ENCODE peak calls at places on chromosomes 11 and 22, in nine cellular contexts. R is HT1080; K is HFF-Myc; L is effector memory CD8-positive, alpha-beta T cell; A is substantia nigra; M is stimulated activated CD4-positive, alpha-beta T cell treated with anti-CD3 and anti-CD28 coated beads, Interleukin-12 subunit alpha, Interleukin-12 subunit beta, amount 100 ng/mL, for 4 hours; E is fibroblast of lung; O is HTR-8/SVneo; T is right cardiac atrium. I is an unnamed sample.

GRCh38 chr22:35552186-35552842 is 11.7 kb downstream of the RASD2 start:
- DNase-seq in R (peak; percentile 33), K (no peak), L (peak; percentile 67), A (no peak), M (peak; percentile 75), E (no peak), O (peak; percentile 38), T (no peak), I (peak; percentile 36)

GRCh38 chr11:70141490-70142014 is 61.5 kb upstream of the FADD start:
- DNase-seq in R (no peak), K (no peak), L (no peak), A (no peak), M (no peak), E (peak; percentile 29), O (no peak), T (no peak), I (no peak)

GRCh38 chr22:40276877-40277823 is 69.2 kb upstream of the ADSL start:
- DNase-seq in R (peak; percentile 49), K (no peak), L (no peak), A (no peak), M (no peak), E (peak; percentile 60), O (no peak), T (peak; percentile 38), I (peak; percentile 64)

GRCh38 chr11:20388096-20389055 is 860 bp downstream of the PRMT3 start:
- DNase-seq in R (peak; percentile 7), K (no peak), L (no peak), A (no peak), M (no peak), E (no peak), O (no peak), T (no peak), I (peak; percentile 55)

GRCh38 chr22:17910561-17911311 is 113.6 kb downstream of the MICAL3 start:
- DNase-seq in R (peak; percentile 87), K (peak; percentile 24), L (no peak), A (peak; percentile 66), M (no peak), E (peak; percentile 90), O (peak; percentile 68), T (peak; percentile 88), I (peak; percentile 40)

GRCh38 chr11:35458846-35459245 is 39.5 kb upstream of the SLC1A2 start:
- DNase-seq in R (no peak), K (no peak), L (no peak), A (no peak), M (no peak), E (peak; percentile 50), O (no peak), T (no peak), I (no peak)

GRCh38 chr22:21650823-21651520 is 8.9 kb downstream of the SDF2L1 start:
- DNase-seq in R (no peak), K (no peak), L (no peak), A (no peak), M (no peak), E (no peak), O (no peak), T (peak; percentile 1), I (no peak)

GRCh38 chr11:2651826-2652237 is 48.0 kb downstream of the KCNQ1OT1 start:
- DNase-seq in R (no peak), K (no peak), L (no peak), A (no peak), M (no peak), E (no peak), O (no peak), T (peak; percentile 58), I (no peak)

GRCh38 chr11:11483622-11484021 is 130.6 kb upstream of the CSNK2A3 start:
- DNase-seq in R (no peak), K (no peak), L (no peak), A (no peak), M (no peak), E (peak; percentile 15), O (no peak), T (no peak), I (no peak)

GRCh38 chr22:39392341-39392948 is 7.1 kb upstream of the TAB1 start:
- DNase-seq in R (no peak), K (no peak), L (no peak), A (no peak), M (no peak), E (no peak), O (no peak), T (peak; percentile 14), I (no peak)

GRCh38 chr22:22939537-22940368 is 52.1 kb downstream of the IGLL5 start:
- DNase-seq in R (no peak), K (no peak), L (no peak), A (no peak), M (no peak), E (no peak), O (no peak), T (no peak), I (no peak)

GRCh38 chr11:64607381-64608259 is 16.6 kb downstream of the SLC22A12 start:
- DNase-seq in R (no peak), K (no peak), L (no peak), A (peak; percentile 6), M (no peak), E (peak; percentile 28), O (no peak), T (peak; percentile 86), I (no peak)

GRCh38 chr11:72223615-72224586 is 666 bp upstream of the INPPL1 start:
- DNase-seq in R (peak; percentile 52), K (no peak), L (peak; percentile 42), A (peak; percentile 52), M (peak; percentile 56), E (peak; percentile 72), O (peak; percentile 59), T (peak; percentile 93), I (peak; percentile 46)

GRCh38 chr11:60942970-60943565 is 8.9 kb downstream of the SLC15A3 start:
- DNase-seq in R (no peak), K (no peak), L (no peak), A (no peak), M (no peak), E (peak; percentile 26), O (no peak), T (no peak), I (no peak)

GRCh38 chr11:79219186-79220045 is 221.4 kb downstream of the TENM4 start:
- DNase-seq in R (no peak), K (no peak), L (no peak), A (no peak), M (no peak), E (peak; percentile 13), O (no peak), T (no peak), I (no peak)

GRCh38 chr22:31496735-31497146 is 405 bp downstream of the SFI1 start:
- DNase-seq in R (peak; percentile 16), K (no peak), L (peak; percentile 36), A (no peak), M (peak; percentile 35), E (no peak), O (no peak), T (peak; percentile 69), I (peak; percentile 41)

GRCh38 chr11:114132427-114132826 is 72.9 kb downstream of the ZBTB16 start:
- DNase-seq in R (no peak), K (no peak), L (no peak), A (no peak), M (no peak), E (no peak), O (no peak), T (no peak), I (no peak)

GRCh38 chr11:93577291-93577690 is 34.1 kb upstream of the SMCO4 start:
- DNase-seq in R (peak; percentile 69), K (no peak), L (no peak), A (no peak), M (no peak), E (peak; percentile 92), O (no peak), T (no peak), I (peak; percentile 20)

GRCh38 chr22:23796461-23796860 is 9.7 kb downstream of the SMARCB1 start:
- DNase-seq in R (no peak), K (peak; percentile 91), L (no peak), A (no peak), M (no peak), E (no peak), O (no peak), T (no peak), I (no peak)

GRCh38 chr11:9176550-9176949 is 85.2 kb upstream of the SCUBE2 start:
- DNase-seq in R (no peak), K (no peak), L (no peak), A (no peak), M (no peak), E (no peak), O (no peak), T (no peak), I (no peak)

GRCh38 chr22:43795320-43795719 is 16.8 kb downstream of the EFCAB6 start:
- DNase-seq in R (no peak), K (no peak), L (no peak), A (no peak), M (no peak), E (no peak), O (no peak), T (no peak), I (no peak)

GRCh38 chr11:8383227-8383626 is 119.5 kb upstream of the LMO1 start:
- DNase-seq in R (no peak), K (no peak), L (no peak), A (no peak), M (no peak), E (no peak), O (no peak), T (no peak), I (no peak)

I was measured in RKO.